ENCODE peak calls at places on chromosome 3, in five cellular contexts. J, G, K, R and D are unnamed samples.

GRCh38 chr3:108130247-108130646 is 39.4 kb upstream of the CD47 start:
- ATAC-seq in G (no peak), R (no peak), J (no peak), K (no peak), D (no peak)

GRCh38 chr3:170049146-170050000 is 11.6 kb downstream of the GPR160 start:
- ATAC-seq in J (peak; percentile 47), R (peak; percentile 50), G (no peak), K (peak; percentile 60), D (peak; percentile 48)

GRCh38 chr3:149479621-149480325 is 5.3 kb downstream of the TM4SF4 start:
- ATAC-seq in G (peak; percentile 95), R (peak; percentile 63), J (peak; percentile 76), K (no peak), D (no peak)

GRCh38 chr3:122245513-122246174 is 62.2 kb downstream of the CASR start:
- ATAC-seq in K (peak; percentile 43), G (no peak), R (no peak), J (no peak), D (no peak)

GRCh38 chr3:76585794-76586392 is 454.0 kb upstream of the ROBO2 start:
- ATAC-seq in K (peak; percentile 26), G (peak; percentile 41), J (no peak), R (no peak), D (no peak)

GRCh38 chr3:134934933-134935332 is 139.9 kb downstream of the EPHB1 start:
- ATAC-seq in R (no peak), J (no peak), K (no peak), G (no peak), D (no peak)

GRCh38 chr3:186476541-186476940 is 67.6 kb downstream of the CRYGS start:
- ATAC-seq in R (no peak), J (no peak), G (no peak), K (no peak), D (no peak)

GRCh38 chr3:182891364-182891763 is 89.0 kb downstream of the DCUN1D1 start:
- ATAC-seq in R (no peak), K (no peak), J (no peak), G (no peak), D (no peak)

GRCh38 chr3:20394243-20394642 is 208.2 kb upstream of the SGO1 start:
- ATAC-seq in K (no peak), J (no peak), G (no peak), R (peak; percentile 39), D (no peak)

GRCh38 chr3:180390313-180390712 is 211.7 kb upstream of the TTC14 start:
- ATAC-seq in J (no peak), G (no peak), K (no peak), R (no peak), D (no peak)

GRCh38 chr3:115321396-115321795 is 174.3 kb upstream of the ZBTB20 start:
- ATAC-seq in J (no peak), K (no peak), G (no peak), R (no peak), D (no peak)

GRCh38 chr3:156175570-156175969 is 55.2 kb downstream of the KCNAB1 start:
- ATAC-seq in R (no peak), G (no peak), K (no peak), J (no peak), D (no peak)

GRCh38 chr3:197371521-197372075 is 73.2 kb upstream of the DLG1 start:
- ATAC-seq in R (no peak), G (no peak), J (no peak), K (no peak), D (no peak)

GRCh38 chr3:31624054-31624709 is 91.5 kb downstream of the STT3B start:
- ATAC-seq in R (no peak), J (no peak), G (no peak), K (no peak), D (no peak)

GRCh38 chr3:122146466-122146865 is 37.0 kb upstream of the CASR start:
- ATAC-seq in K (no peak), J (no peak), G (no peak), R (no peak), D (no peak)

GRCh38 chr3:141414141-141414689 is 45.9 kb downstream of the ZBTB38 start:
- ATAC-seq in G (no peak), K (no peak), R (no peak), J (no peak), D (no peak)

GRCh38 chr3:194505791-194506415 is 19.1 kb upstream of the ATP13A3 start:
- ATAC-seq in J (no peak), G (no peak), R (no peak), K (no peak), D (no peak)

GRCh38 chr3:118942195-118942594 is 92.5 kb downstream of the IGSF11 start:
- ATAC-seq in G (no peak), K (no peak), J (no peak), R (peak; percentile 63), D (no peak)

GRCh38 chr3:127209840-127210653 is 17.1 kb downstream of the PRR23E start:
- ATAC-seq in R (no peak), K (peak; percentile 17), J (no peak), G (peak; percentile 51), D (no peak)

GRCh38 chr3:168161696-168162095 is 66.0 kb upstream of the GOLIM4 start:
- ATAC-seq in K (no peak), G (no peak), R (no peak), J (no peak), D (no peak)

GRCh38 chr3:165696496-165696895 is 140.7 kb downstream of the BCHE start:
- ATAC-seq in J (no peak), K (no peak), R (no peak), G (no peak), D (no peak)

GRCh38 chr3:158247288-158247687 is 137.4 kb downstream of the RSRC1 start:
- ATAC-seq in J (no peak), G (no peak), R (no peak), K (no peak), D (no peak)

GRCh38 chr3:102447272-102447671 is 12.5 kb downstream of the ZPLD1 start:
- ATAC-seq in R (no peak), G (no peak), J (no peak), K (no peak), D (no peak)

GRCh38 chr3:149621218-149622005 is 36.4 kb downstream of the WWTR1 start:
- ATAC-seq in J (peak; percentile 61), R (no peak), K (peak; percentile 65), G (no peak), D (peak; percentile 35)

DNA sequence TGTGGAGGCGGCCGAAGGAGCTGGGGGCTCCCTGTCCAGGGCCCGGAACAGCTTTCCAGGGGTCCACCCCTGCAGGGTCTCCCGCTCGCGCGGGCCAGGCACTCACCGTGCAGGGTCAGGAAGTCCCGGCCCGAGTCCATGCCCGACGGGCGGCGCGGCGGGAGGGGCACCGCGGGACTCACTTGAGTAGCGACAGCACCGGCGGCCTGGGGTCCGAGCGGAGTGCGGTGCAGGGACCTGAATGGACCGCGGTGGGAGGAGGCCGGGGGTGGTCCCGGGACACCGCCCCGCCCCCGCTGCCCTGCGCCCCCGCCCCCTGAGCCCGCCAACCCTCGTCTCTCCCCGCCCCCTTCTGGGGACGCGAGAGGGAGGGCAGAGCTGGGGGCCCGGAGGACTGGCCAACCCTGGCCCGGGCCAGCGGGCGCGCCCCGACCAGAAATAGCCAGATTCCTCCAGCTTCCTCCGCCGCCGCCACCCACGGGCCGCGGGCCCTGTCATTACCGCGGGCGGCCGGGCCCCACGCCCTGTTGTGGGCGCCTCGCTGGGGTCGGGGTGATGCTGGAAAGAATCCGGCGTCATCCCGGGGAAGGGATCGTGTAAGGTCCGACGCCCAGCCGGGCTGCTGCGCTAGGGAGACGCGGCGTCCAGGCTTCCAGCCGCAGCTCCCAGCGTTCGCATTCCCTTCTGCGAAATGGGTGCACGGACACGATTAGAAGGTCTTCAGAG is at the start of gene PLCD1:
- ATAC-seq in R (no peak), K (peak; percentile 82), J (no peak), G (peak; percentile 41), D (peak; percentile 60)
- TF ChIP-seq EP300 in R (no peak), K (no peak), J (no peak), G (no peak), D (no peak)

GRCh38 chr3:192919895-192920294 is 2.2 kb upstream of the MB21D2 start:
- ATAC-seq in J (no peak), R (no peak), K (no peak), G (no peak), D (no peak)

GRCh38 chr3:192917258-192917507 is 473 bp downstream of the MB21D2 start:
- ATAC-seq in R (no peak), K (no peak), J (no peak), G (peak; percentile 50), D (no peak)

GRCh38 chr3:192916455-192917257 is 1.0 kb downstream of the MB21D2 start:
- ATAC-seq in G (peak; percentile 79), K (peak; percentile 72), J (peak; percentile 50), R (peak; percentile 23), D (peak; percentile 31)

GRCh38 chr3:192917508-192918274 is at the start of gene MB21D2:
- ATAC-seq in K (peak; percentile 94), R (peak; percentile 62), J (peak; percentile 92), G (peak; percentile 80), D (peak; percentile 90)

DNA sequence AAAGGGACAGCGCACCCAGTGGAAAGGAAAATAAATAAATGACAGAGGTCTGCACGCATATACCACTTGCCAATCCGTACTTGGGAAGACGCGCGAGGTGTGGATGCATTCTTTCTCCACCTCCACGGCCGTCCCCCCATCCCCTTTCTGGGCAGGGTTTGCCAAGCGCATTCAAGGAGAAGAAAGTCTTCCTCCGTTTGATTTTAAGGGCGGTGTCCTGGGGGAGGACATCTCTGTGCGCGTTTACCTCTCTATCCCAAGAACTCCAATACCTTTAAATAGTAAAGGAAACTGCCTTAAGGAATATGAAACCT is 576 bp upstream of the MB21D2 start:
- ATAC-seq in K (no peak), J (no peak), R (peak; percentile 54), G (no peak), D (no peak)
- TF ChIP-seq POLR2A in K (no peak), J (no peak), R (no peak), G (no peak), D (no peak)

DNA sequence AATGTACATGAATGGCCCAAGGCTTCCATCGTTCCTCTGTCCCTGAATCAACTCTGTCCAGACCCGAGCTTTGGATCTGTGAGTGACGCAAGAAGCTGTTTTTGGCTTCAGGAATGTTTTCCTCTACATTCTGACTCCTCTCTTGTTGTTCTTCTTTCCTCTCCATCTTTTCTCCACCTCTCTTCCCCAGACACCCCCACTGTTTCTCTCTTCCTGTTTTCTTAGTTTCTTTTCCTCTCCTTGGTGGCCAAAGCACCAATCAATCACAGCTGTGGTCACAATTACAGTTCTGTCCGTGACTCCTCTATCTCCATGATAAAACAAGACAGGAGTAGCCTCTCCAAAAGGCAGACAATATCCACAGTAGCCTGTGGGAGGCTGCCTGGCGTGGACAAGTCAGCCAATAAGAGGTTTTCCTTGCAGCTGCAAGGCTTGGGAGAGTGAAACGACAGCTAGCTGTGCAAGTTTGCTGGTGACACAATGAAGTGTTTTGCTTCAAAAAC is 4.9 kb upstream of the TMEM212 start:
- ATAC-seq in J (peak; percentile 71), K (peak; percentile 84), G (peak; percentile 64), R (peak; percentile 67), D (peak; percentile 88)
- TF ChIP-seq CTCF in J (no peak), K (no peak), G (peak; percentile 13), R (no peak), D (no peak)

DNA sequence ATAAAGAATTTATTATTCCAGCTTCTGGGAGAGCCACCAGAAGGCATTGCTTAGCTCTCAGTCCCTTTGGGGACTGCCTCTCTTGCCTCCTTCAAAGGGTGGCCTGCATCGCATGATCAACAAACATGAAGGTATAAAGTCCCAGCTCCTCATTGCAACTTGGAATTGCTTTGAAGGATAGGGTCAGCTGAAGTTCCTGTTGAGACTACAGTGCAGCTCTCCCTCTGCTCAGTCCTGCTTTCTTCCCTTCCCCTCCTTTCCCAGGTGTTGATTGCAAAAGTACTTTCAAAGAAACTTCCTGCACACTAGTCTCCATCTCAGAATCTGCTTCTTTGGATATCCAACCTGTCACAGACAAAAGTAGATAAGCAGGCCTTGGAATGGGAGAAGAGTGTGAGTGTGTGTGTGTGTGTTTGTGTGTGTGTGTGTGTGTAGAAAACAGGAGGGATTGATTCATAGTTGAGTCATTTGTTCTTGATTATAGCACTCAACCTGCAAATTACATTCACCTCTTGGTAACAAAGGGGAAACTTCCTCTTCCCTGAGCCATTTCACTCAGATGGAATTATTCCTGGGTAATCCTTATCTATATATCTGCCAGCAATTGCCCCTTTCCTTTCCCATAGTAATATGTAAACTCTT is 13.7 kb downstream of the CCR8 start:
- ATAC-seq in G (no peak), K (no peak), R (no peak), J (no peak), D (no peak)
- TF ChIP-seq EP300 in G (no peak), K (no peak), R (no peak), J (no peak), D (no peak)